ENCODE peak calls at places on chromosomes 16 and 17, in eight cellular contexts. M is HCT116, E is psoas muscle, Q is tibial nerve, D is mucosa of descending colon, Z is right cardiac atrium, B is tibial artery, A is adrenal gland. F is an unnamed sample. For H3K9me3, the result is how much of the 10 kb centered on the place peaks cover.

GRCh38 chr17:511833-512251 is 159.2 kb upstream of the RPH3AL start:
- DNase-seq in M (no peak), E (no peak), Q (no peak), D (no peak), Z (no peak), B (no peak), A (no peak), F (no peak)

GRCh38 chr17:66538776-66539175 is 236.4 kb downstream of the PRKCA start:
- DNase-seq in M (no peak), E (no peak), Q (no peak), D (no peak), Z (no peak), B (no peak), A (no peak), F (no peak)

GRCh38 chr17:35788504-35788998 is 6.9 kb downstream of the MMP28 start:
- DNase-seq in M (no peak), E (no peak), Q (peak), D (no peak), Z (no peak), B (peak), A (no peak), F (no peak)

GRCh38 chr16:35492225-35492624 is 2032.8 kb downstream of the TP53TG3F start:
- DNase-seq in M (no peak), E (no peak), Q (no peak), D (no peak), Z (no peak), B (no peak), A (no peak), F (no peak)

GRCh38 chr17:65166785-65167184 is 29.6 kb downstream of the RGS9 start:
- DNase-seq in M (no peak), E (no peak), Q (no peak), D (no peak), Z (no peak), B (no peak), A (no peak), F (no peak)

GRCh38 chr17:63934391-63935112 is 2.4 kb upstream of the CD79B start:
- DNase-seq in M (no peak), E (no peak), Q (no peak), D (no peak), Z (no peak), B (no peak), A (no peak), F (no peak)

GRCh38 chr16:85057948-85058347 is 30.4 kb downstream of the KIAA0513 start:
- DNase-seq in M (no peak), E (no peak), Q (no peak), D (no peak), Z (peak), B (no peak), A (no peak), F (no peak)

GRCh38 chr17:47324224-47325020 is 667 bp downstream of the EFCAB13 start:
- DNase-seq in M (no peak), E (peak), Q (peak), D (peak), Z (peak), B (peak), A (peak), F (peak)

GRCh38 chr16:30893082-30893743 is 664 bp downstream of the BCL7C start:
- DNase-seq in M (no peak), E (no peak), Q (no peak), D (peak), Z (peak), B (no peak), A (no peak), F (no peak)

GRCh38 chr17:78358538-78359215 is 1.2 kb downstream of the SOCS3 start:
- DNase-seq in M (no peak), E (no peak), Q (no peak), D (peak), Z (peak), B (no peak), A (no peak), F (no peak)

GRCh38 chr16:67179421-67180080 is 4.2 kb downstream of the MATCAP1 start:
- DNase-seq in M (no peak), E (no peak), Q (no peak), D (no peak), Z (peak), B (no peak), A (no peak), F (no peak)

GRCh38 chr17:54967621-54968258 is 714 bp downstream of the COX11 start:
- DNase-seq in M (peak), E (no peak), Q (no peak), D (peak), Z (no peak), B (no peak), A (no peak), F (no peak)

GRCh38 chr16:53792161-53792951 is 88.4 kb downstream of the FTO start:
- DNase-seq in M (no peak), E (no peak), Q (no peak), D (no peak), Z (no peak), B (no peak), A (no peak), F (no peak)

GRCh38 chr17:4538236-4539002 is 16.8 kb downstream of the MYBBP1A start:
- DNase-seq in M (no peak), E (peak), Q (no peak), D (no peak), Z (peak), B (no peak), A (no peak), F (no peak)

GRCh38 chr17:13704333-13704732 is 102.6 kb upstream of the HS3ST3A1 start:
- DNase-seq in M (no peak), E (no peak), Q (no peak), D (no peak), Z (no peak), B (no peak), A (no peak), F (no peak)
- H3K4me3 ChIP-seq in M (no peak), E (no peak), Q (no peak), D (no peak), Z (no peak), B (no peak), A (no peak), F (no peak)

DNA sequence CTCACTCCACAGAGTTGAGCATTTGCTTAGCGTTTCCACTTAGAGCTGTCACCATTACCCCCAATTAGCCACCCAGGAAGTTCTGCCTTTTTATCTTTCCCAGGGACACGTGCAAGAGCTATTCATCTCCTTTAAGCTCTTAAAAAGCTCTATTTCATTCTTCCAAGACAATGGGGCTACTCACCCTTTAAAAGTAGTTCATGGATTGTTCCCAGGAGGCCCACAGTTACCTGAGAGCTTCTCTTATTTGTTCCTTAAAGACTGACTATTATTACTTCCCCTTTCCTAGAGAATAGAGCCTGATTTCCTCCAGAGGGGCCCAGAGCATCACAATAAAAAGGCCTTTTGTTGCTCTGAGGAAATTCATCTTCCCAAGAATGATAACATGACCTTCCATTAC is 126.8 kb downstream of the CACNG3 start:
- DNase-seq in M (no peak), E (no peak), Q (no peak), D (no peak), Z (no peak), B (no peak), A (no peak), F (no peak)
- H3K9me3 ChIP-seq in M (under half), E (under half), Q (under half), D (under half), Z (under half), B (under half), A (under half), F (under half)

GRCh38 chr17:49379926-49380325 is 17.9 kb upstream of the ZNF652 start:
- DNase-seq in M (no peak), E (no peak), Q (no peak), D (no peak), Z (no peak), B (no peak), A (no peak), F (no peak)

GRCh38 chr17:49375544-49375943 is 13.5 kb upstream of the ZNF652 start:
- DNase-seq in M (no peak), E (no peak), Q (no peak), D (no peak), Z (no peak), B (no peak), A (no peak), F (no peak)

GRCh38 chr17:49381033-49381432 is 19.0 kb upstream of the ZNF652 start:
- DNase-seq in M (no peak), E (no peak), Q (no peak), D (no peak), Z (no peak), B (no peak), A (no peak), F (no peak)

GRCh38 chr17:49381793-49382192 is 19.7 kb upstream of the ZNF652 start:
- DNase-seq in M (no peak), E (no peak), Q (no peak), D (no peak), Z (no peak), B (no peak), A (no peak), F (no peak)

DNA sequence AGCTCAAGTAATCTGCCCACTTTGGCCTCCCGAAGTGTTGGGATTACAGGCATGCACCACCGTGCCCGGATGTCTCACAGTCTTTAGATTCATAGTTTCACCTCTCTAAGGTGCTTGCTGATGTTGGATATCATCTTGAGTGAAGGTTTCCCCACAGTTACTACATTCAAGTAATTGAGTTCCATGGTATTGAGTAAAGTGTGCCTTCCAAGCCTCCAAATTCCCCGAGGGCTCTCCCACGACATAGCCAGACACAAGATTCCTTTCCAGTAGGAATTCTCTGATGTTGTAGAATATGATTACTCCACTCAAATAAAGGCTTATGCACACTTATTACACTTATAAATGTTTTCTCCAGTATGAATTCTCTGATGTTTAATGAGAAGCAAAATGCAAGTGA is 16.3 kb upstream of the ZNF652 start:
- DNase-seq in M (no peak), E (no peak), Q (no peak), D (no peak), Z (no peak), B (no peak), A (no peak), F (no peak)
- H3K4me3 ChIP-seq in M (no peak), E (no peak), Q (no peak), D (no peak), Z (no peak), B (no peak), A (no peak), F (no peak)

GRCh38 chr17:6666557-6666956 is 15.0 kb downstream of the C17orf100 start:
- DNase-seq in M (no peak), E (no peak), Q (no peak), D (no peak), Z (no peak), B (no peak), A (no peak), F (no peak)

GRCh38 chr17:6667516-6667915 is 16.0 kb downstream of the C17orf100 start:
- DNase-seq in M (no peak), E (no peak), Q (no peak), D (no peak), Z (no peak), B (no peak), A (no peak), F (no peak)

GRCh38 chr17:6669479-6670212 is 18.1 kb downstream of the C17orf100 start:
- DNase-seq in M (peak), E (no peak), Q (no peak), D (no peak), Z (no peak), B (no peak), A (no peak), F (no peak)

GRCh38 chr17:6668727-6669425 is 17.3 kb downstream of the C17orf100 start:
- DNase-seq in M (no peak), E (no peak), Q (no peak), D (no peak), Z (no peak), B (no peak), A (no peak), F (no peak)

GRCh38 chr17:6668219-6668618 is 16.7 kb downstream of the C17orf100 start:
- DNase-seq in M (no peak), E (no peak), Q (no peak), D (no peak), Z (no peak), B (no peak), A (no peak), F (no peak)
- H3K9me3 ChIP-seq in M (under half), E (under half), Q (under half), D (under half), Z (under half), B (under half), A (under half), F (under half)

DNA sequence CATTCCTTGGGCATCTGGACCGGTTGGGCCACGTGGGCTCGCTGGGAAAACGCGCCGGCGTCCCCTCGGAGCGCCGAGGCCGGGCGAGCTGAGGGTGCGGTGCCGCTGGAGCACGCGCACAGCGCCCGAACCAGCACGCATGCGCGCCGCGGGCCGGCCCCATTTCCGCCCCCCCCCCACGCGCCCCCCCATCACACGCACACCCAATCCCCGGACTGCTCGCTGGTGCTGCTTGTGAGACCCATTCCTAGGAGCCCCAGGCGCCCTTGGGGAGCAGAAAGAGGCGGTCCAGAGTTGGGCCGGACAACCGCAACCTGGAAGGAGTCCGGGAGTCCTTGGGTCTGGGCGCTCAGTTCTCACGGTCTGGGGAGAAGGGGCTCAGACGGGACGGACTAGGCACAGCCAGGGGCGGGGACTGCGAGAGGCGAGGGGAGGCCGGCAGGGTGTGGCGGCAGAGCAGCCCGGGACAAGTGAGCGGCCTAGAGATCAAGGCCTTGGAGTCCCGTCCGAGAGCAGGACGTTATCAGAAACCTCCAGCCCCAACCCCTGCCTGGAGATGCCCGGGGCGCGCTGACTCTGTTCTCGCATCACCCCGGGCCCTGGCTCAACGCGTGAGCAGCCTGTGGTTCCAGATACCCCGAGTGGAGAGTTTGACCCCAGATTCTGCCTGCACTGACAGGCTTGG is 6.0 kb upstream of the CBX8 start:
- DNase-seq in M (no peak), E (no peak), Q (no peak), D (no peak), Z (no peak), B (no peak), A (no peak), F (no peak)
- H3K4me3 ChIP-seq in M (no peak), E (no peak), Q (no peak), D (no peak), Z (no peak), B (no peak), A (no peak), F (no peak)

DNA sequence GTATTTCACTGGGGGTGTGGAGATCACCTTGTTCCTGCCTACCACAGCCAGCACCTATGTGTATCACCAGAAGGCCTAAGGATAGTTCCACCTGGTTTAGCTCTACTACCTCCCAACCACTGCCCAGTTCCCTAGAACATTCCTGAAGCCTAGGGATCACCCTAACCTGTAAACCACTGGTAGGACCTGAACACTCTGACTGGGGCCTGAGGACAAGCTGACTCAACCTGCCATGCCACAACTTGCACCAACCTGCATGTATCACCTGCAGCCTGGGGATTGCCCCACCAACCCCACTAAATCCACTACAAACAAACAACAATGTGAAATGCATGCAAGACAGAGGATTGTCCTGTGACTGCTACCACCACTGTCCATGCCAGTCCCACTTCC is 128.1 kb downstream of the KIF2B start:
- DNase-seq in M (no peak), E (no peak), Q (no peak), D (no peak), Z (no peak), B (no peak), A (no peak), F (no peak)
- H3K9me3 ChIP-seq in M (under half), E (under half), Q (under half), D (under half), Z (under half), B (under half), A (under half), F (under half)

GRCh38 chr16:69188716-69189115 is 1.8 kb downstream of the SNTB2 start:
- DNase-seq in M (no peak), E (no peak), Q (no peak), D (no peak), Z (no peak), B (no peak), A (no peak), F (no peak)
- H3K4me3 ChIP-seq in M (no peak), E (peak), Q (peak), D (no peak), Z (peak), B (peak), A (peak), F (peak)

DNA sequence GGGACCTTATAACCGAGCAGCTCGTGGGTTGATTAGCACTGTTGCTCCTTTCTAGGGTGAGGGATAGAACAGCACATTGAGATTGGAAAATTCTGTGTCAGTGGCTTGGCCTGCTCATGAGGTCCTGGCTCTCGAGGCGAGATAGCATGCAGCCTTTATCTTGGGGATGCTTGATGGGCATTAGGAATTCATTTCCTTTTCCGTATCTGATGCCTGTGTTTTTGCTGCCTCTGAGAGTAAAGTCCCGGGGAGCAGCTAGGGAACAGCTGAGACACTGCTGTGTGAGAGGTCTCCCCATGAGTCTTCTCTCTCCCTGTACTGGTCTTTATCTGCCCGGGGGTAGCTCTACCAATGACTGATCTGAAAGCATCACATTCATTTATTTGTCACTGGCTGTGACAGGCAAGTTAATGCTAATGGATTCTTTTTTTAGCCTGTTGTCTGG is 14.5 kb downstream of the MSI2 start:
- DNase-seq in M (no peak), E (no peak), Q (no peak), D (no peak), Z (no peak), B (no peak), A (peak), F (no peak)
- H3K9me3 ChIP-seq in M (under half), E (under half), Q (under half), D (under half), Z (under half), B (under half), A (under half), F (under half)

GRCh38 chr16:20903116-20903888 is 2.7 kb downstream of the LYRM1 start:
- DNase-seq in M (no peak), E (no peak), Q (no peak), D (no peak), Z (no peak), B (no peak), A (no peak), F (no peak)
- H3K4me3 ChIP-seq in M (no peak), E (no peak), Q (no peak), D (no peak), Z (no peak), B (no peak), A (no peak), F (no peak)

F was measured in right atrium auricular region.